ENCODE peak calls at places on chromosomes 16 and 17, in six cellular contexts. One of them, this sample, is unnamed.

GRCh38 chr17:75476274-75476673 is 19.8 kb downstream of the TMEM94 start:
- DNase-seq in CD4-positive, CD25-positive, alpha-beta regulatory T cell: no peak
- DNase-seq in left ventricle myocardium inferior: no peak
- DNase-seq in PC-3: no peak
- DNase-seq in prostate gland: no peak
- DNase-seq in BE2C: no peak
- DNase-seq in this sample: no peak

GRCh38 chr16:69107311-69107962 is 2.0 kb downstream of the HAS3 start:
- DNase-seq in CD4-positive, CD25-positive, alpha-beta regulatory T cell: no peak
- DNase-seq in left ventricle myocardium inferior: peak
- DNase-seq in PC-3: peak
- DNase-seq in prostate gland: no peak
- DNase-seq in BE2C: no peak
- DNase-seq in this sample: peak

GRCh38 chr16:74622005-74622404 is 15.1 kb upstream of the GLG1 start:
- DNase-seq in CD4-positive, CD25-positive, alpha-beta regulatory T cell: no peak
- DNase-seq in left ventricle myocardium inferior: no peak
- DNase-seq in PC-3: no peak
- DNase-seq in prostate gland: no peak
- DNase-seq in BE2C: no peak
- DNase-seq in this sample: no peak

GRCh38 chr16:17578921-17579876 is 108.4 kb upstream of the XYLT1 start:
- DNase-seq in CD4-positive, CD25-positive, alpha-beta regulatory T cell: peak
- DNase-seq in left ventricle myocardium inferior: no peak
- DNase-seq in PC-3: peak
- DNase-seq in prostate gland: peak
- DNase-seq in BE2C: peak
- DNase-seq in this sample: peak

GRCh38 chr17:15261818-15262290 is 3.3 kb downstream of the PMP22 start:
- DNase-seq in CD4-positive, CD25-positive, alpha-beta regulatory T cell: no peak
- DNase-seq in left ventricle myocardium inferior: peak
- DNase-seq in PC-3: peak
- DNase-seq in prostate gland: no peak
- DNase-seq in BE2C: peak
- DNase-seq in this sample: no peak

GRCh38 chr17:67528751-67529436 is 151.8 kb downstream of the PITPNC1 start:
- DNase-seq in CD4-positive, CD25-positive, alpha-beta regulatory T cell: no peak
- DNase-seq in left ventricle myocardium inferior: peak
- DNase-seq in PC-3: peak
- DNase-seq in prostate gland: peak
- DNase-seq in BE2C: peak
- DNase-seq in this sample: peak

GRCh38 chr17:55190748-55191147 is 74.0 kb upstream of the HLF start:
- DNase-seq in CD4-positive, CD25-positive, alpha-beta regulatory T cell: no peak
- DNase-seq in left ventricle myocardium inferior: no peak
- DNase-seq in PC-3: no peak
- DNase-seq in prostate gland: no peak
- DNase-seq in BE2C: no peak
- DNase-seq in this sample: no peak

GRCh38 chr16:87653234-87653633 is 50.9 kb downstream of the JPH3 start:
- DNase-seq in CD4-positive, CD25-positive, alpha-beta regulatory T cell: no peak
- DNase-seq in left ventricle myocardium inferior: no peak
- DNase-seq in PC-3: peak
- DNase-seq in prostate gland: no peak
- DNase-seq in BE2C: no peak
- DNase-seq in this sample: no peak

GRCh38 chr17:4247981-4248388 is 15.8 kb downstream of the ANKFY1 start:
- DNase-seq in CD4-positive, CD25-positive, alpha-beta regulatory T cell: no peak
- DNase-seq in left ventricle myocardium inferior: no peak
- DNase-seq in PC-3: peak
- DNase-seq in prostate gland: peak
- DNase-seq in BE2C: no peak
- DNase-seq in this sample: no peak

GRCh38 chr16:51012396-51012795 is 138.7 kb downstream of the SALL1 start:
- DNase-seq in CD4-positive, CD25-positive, alpha-beta regulatory T cell: no peak
- DNase-seq in left ventricle myocardium inferior: no peak
- DNase-seq in PC-3: no peak
- DNase-seq in prostate gland: no peak
- DNase-seq in BE2C: no peak
- DNase-seq in this sample: no peak

GRCh38 chr17:50033316-50033715 is 22.6 kb upstream of the ITGA3 start:
- DNase-seq in CD4-positive, CD25-positive, alpha-beta regulatory T cell: no peak
- DNase-seq in left ventricle myocardium inferior: no peak
- DNase-seq in PC-3: no peak
- DNase-seq in prostate gland: no peak
- DNase-seq in BE2C: no peak
- DNase-seq in this sample: no peak

GRCh38 chr16:26530584-26531289 is 536.0 kb upstream of the C16orf82 start:
- DNase-seq in CD4-positive, CD25-positive, alpha-beta regulatory T cell: no peak
- DNase-seq in left ventricle myocardium inferior: no peak
- DNase-seq in PC-3: no peak
- DNase-seq in prostate gland: no peak
- DNase-seq in BE2C: no peak
- DNase-seq in this sample: peak

GRCh38 chr17:42381898-42382297 is 6.3 kb downstream of the STAT3 start:
- DNase-seq in CD4-positive, CD25-positive, alpha-beta regulatory T cell: no peak
- DNase-seq in left ventricle myocardium inferior: no peak
- DNase-seq in PC-3: no peak
- DNase-seq in prostate gland: no peak
- DNase-seq in BE2C: no peak
- DNase-seq in this sample: no peak

GRCh38 chr17:42373896-42374295 is 14.3 kb downstream of the STAT3 start:
- DNase-seq in CD4-positive, CD25-positive, alpha-beta regulatory T cell: no peak
- DNase-seq in left ventricle myocardium inferior: no peak
- DNase-seq in PC-3: no peak
- DNase-seq in prostate gland: no peak
- DNase-seq in BE2C: no peak
- DNase-seq in this sample: no peak

GRCh38 chr17:42380935-42381334 is 7.3 kb downstream of the STAT3 start:
- DNase-seq in CD4-positive, CD25-positive, alpha-beta regulatory T cell: no peak
- DNase-seq in left ventricle myocardium inferior: no peak
- DNase-seq in PC-3: no peak
- DNase-seq in prostate gland: no peak
- DNase-seq in BE2C: no peak
- DNase-seq in this sample: no peak

DNA sequence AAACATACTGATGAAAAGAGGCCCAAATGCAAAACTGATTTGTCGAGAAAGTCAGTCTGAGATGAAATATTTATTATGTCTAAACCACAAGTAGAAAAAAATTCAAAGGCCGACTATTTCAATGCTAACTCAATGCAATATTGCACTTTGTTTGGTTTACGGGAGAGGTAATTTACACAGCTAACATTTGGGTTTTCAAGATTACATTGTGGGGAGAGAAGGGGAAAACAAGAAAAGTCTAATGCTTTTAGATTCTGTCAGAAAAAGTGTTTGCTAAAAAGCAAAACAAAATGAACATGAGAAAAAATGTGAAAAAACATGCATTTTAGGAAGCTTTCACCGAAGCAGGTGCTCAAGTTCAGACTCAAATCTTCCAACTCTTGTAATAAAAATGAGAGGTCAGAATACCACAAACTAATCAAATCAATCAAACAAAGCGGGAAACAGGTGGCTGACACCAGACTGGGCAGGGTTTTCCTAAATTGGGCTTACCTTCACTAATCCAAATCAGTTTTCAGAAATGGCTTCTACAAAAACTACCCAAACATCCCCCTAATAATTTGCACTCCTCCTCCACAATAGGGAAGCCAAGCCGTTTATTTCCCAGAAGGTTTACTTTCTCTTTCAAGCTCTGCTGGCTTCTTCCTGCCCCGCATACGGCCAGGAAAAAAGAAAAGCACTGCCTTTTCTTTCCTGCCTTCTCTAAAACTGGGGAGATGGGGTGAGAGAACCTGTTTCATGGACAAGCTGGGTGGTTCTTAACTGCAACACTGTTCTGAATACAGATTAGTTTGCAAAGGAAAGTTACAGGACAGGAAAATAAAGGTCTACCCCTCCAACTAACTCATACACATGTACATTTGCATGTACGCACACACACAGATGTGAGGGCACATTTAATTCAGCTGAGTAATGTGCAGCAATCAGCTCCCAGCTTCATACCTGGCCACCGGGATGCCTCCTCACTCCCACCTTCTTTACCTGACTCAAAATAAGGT is 9.3 kb downstream of the STAT3 start:
- DNase-seq in CD4-positive, CD25-positive, alpha-beta regulatory T cell: no peak
- DNase-seq in left ventricle myocardium inferior: no peak
- DNase-seq in PC-3: no peak
- DNase-seq in prostate gland: no peak
- DNase-seq in BE2C: no peak
- DNase-seq in this sample: no peak
- H3K4me3 ChIP-seq in CD4-positive, CD25-positive, alpha-beta regulatory T cell: peak
- H3K4me3 ChIP-seq in left ventricle myocardium inferior: peak
- H3K4me3 ChIP-seq in PC-3: no peak
- H3K4me3 ChIP-seq in prostate gland: peak
- H3K4me3 ChIP-seq in BE2C: peak
- H3K4me3 ChIP-seq in this sample: peak

DNA sequence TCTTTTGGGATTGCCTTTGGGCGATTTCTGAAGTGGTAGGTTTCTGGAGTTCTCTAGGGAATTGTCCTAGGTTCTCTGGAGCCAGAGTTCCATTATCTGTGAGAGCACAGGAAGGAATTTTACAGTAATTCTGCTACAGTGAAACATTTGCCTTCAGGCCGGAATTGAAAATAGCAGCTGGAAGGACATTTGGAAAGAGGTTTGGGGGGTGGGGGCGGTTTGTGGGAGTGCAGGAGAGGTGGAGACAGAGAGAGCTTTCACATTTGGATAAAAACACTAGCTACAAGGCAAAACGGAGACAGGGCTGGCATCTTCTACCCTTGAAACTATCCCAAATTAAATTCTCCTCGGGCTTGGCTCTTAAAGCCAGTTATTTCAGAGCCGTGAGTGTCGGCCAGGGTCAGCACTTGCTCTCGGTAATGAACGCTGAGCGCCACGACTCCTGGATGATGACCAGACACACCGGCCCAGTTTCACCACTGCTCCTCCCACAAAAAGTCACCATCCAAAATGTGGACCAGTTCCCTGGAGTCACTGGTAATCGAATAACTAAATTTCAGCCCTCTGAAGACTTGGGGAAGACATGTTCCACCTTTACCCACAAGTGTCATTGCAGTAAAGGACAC is 67.7 kb upstream of the TANC2 start:
- DNase-seq in CD4-positive, CD25-positive, alpha-beta regulatory T cell: no peak
- DNase-seq in left ventricle myocardium inferior: peak
- DNase-seq in PC-3: no peak
- DNase-seq in prostate gland: no peak
- DNase-seq in BE2C: peak
- DNase-seq in this sample: no peak
- H3K4me3 ChIP-seq in CD4-positive, CD25-positive, alpha-beta regulatory T cell: no peak
- H3K4me3 ChIP-seq in left ventricle myocardium inferior: no peak
- H3K4me3 ChIP-seq in PC-3: no peak
- H3K4me3 ChIP-seq in prostate gland: no peak
- H3K4me3 ChIP-seq in BE2C: peak
- H3K4me3 ChIP-seq in this sample: no peak

DNA sequence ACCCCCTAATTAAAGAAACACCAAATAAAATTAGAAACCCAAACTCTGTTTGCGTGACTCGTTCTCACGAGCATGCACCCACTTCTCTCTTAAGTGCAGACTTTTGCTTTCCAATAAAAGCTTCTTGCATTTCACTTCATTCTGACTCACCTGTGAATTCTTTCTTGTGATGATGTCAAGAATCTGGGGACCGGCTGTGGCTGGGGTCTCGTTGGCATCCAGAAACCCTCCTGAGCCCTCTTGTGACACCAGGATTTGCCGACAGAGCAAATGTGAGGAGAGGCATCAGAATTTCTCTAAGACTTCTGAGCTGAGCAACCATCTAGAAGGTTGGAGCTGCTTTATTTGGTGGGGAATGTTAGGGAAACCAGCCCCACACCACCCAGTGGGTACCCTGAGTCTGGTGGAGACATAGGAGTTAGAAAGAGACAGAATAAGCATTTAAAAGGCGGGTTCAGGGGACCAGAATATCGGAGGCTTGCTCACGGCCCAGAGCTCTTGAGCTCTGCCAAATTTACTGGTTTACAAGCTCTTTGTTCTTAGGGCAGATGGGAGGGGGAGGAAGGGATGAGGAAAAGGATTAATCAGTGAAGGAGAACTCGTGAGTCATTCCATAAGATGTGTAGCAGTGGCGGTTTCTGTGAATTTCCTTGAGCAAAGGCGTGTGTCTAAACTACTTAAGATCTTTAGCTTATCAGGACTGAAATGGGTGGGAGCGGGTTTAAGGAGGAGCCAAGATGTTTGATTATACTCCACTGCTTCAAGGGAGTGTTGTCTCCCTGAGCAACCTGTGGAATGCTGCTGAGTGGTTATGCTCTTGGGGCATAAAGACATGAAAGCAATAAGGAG is 24.2 kb upstream of the TMC5 start:
- DNase-seq in CD4-positive, CD25-positive, alpha-beta regulatory T cell: no peak
- DNase-seq in left ventricle myocardium inferior: no peak
- DNase-seq in PC-3: peak
- DNase-seq in prostate gland: peak
- DNase-seq in BE2C: no peak
- DNase-seq in this sample: no peak
- H3K4me3 ChIP-seq in CD4-positive, CD25-positive, alpha-beta regulatory T cell: no peak
- H3K4me3 ChIP-seq in left ventricle myocardium inferior: no peak
- H3K4me3 ChIP-seq in PC-3: peak
- H3K4me3 ChIP-seq in prostate gland: no peak
- H3K4me3 ChIP-seq in BE2C: no peak
- H3K4me3 ChIP-seq in this sample: no peak

GRCh38 chr17:48241131-48241591 is 133.6 kb downstream of the SNX11 start:
- DNase-seq in CD4-positive, CD25-positive, alpha-beta regulatory T cell: no peak
- DNase-seq in left ventricle myocardium inferior: peak
- DNase-seq in PC-3: peak
- DNase-seq in prostate gland: no peak
- DNase-seq in BE2C: peak
- DNase-seq in this sample: no peak

GRCh38 chr17:48239603-48239995 is 132.0 kb downstream of the SNX11 start:
- DNase-seq in CD4-positive, CD25-positive, alpha-beta regulatory T cell: no peak
- DNase-seq in left ventricle myocardium inferior: no peak
- DNase-seq in PC-3: no peak
- DNase-seq in prostate gland: no peak
- DNase-seq in BE2C: no peak
- DNase-seq in this sample: no peak

GRCh38 chr17:48240122-48240521 is 132.6 kb downstream of the SNX11 start:
- DNase-seq in CD4-positive, CD25-positive, alpha-beta regulatory T cell: no peak
- DNase-seq in left ventricle myocardium inferior: no peak
- DNase-seq in PC-3: no peak
- DNase-seq in prostate gland: no peak
- DNase-seq in BE2C: no peak
- DNase-seq in this sample: no peak

GRCh38 chr17:48241770-48242497 is 134.4 kb downstream of the SNX11 start:
- DNase-seq in CD4-positive, CD25-positive, alpha-beta regulatory T cell: no peak
- DNase-seq in left ventricle myocardium inferior: no peak
- DNase-seq in PC-3: no peak
- DNase-seq in prostate gland: no peak
- DNase-seq in BE2C: no peak
- DNase-seq in this sample: no peak

DNA sequence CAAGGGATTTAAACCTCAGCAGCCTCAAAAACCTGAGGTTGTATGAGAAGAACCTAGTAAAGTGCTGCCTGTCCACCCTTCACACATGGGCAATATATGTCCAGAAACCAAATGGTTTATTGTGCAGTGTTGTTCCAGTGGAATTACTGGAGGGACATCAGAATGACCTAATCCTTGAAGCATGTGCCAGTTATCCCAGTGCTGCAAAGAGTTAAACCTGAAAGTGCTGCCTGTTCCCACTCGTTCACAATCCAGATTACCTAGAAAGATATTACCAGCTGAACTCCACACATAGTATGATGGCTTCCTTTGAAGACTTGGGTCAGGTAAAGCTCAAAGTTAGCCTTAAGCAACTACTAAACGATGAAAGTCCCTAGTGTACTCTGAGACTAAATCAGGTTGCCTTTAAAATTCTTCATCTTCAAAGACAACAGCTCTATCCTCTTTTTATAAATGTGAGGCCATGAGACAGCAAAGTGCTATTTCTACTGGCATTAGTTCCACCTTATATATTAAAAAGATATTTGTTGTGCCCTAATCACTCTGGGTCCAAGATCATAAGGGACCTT is 133.1 kb downstream of the SNX11 start:
- DNase-seq in CD4-positive, CD25-positive, alpha-beta regulatory T cell: no peak
- DNase-seq in left ventricle myocardium inferior: no peak
- DNase-seq in PC-3: peak
- DNase-seq in prostate gland: no peak
- DNase-seq in BE2C: no peak
- DNase-seq in this sample: no peak
- H3K4me3 ChIP-seq in CD4-positive, CD25-positive, alpha-beta regulatory T cell: peak
- H3K4me3 ChIP-seq in left ventricle myocardium inferior: no peak
- H3K4me3 ChIP-seq in PC-3: no peak
- H3K4me3 ChIP-seq in prostate gland: no peak
- H3K4me3 ChIP-seq in BE2C: no peak
- H3K4me3 ChIP-seq in this sample: no peak

This sample was measured in right lobe of liver.